ENCODE peak calls at places on chromosome 20, in four cellular contexts. R, P, E and M are unnamed samples.

GRCh38 chr20:38842558-38842981 is 37.1 kb downstream of the PPP1R16B start:
- DNase-seq in R (peak), P (no peak), E (no peak), M (no peak)

GRCh38 chr20:25408170-25408547 is 686 bp downstream of the GINS1 start:
- DNase-seq in R (no peak), P (no peak), E (no peak), M (no peak)

GRCh38 chr20:3204124-3204794 is at the start of gene DDRGK1:
- DNase-seq in R (peak), P (peak), E (peak), M (peak)

GRCh38 chr20:57594092-57594911 is 25.9 kb downstream of the ZBP1 start:
- DNase-seq in R (peak), P (no peak), E (peak), M (no peak)

GRCh38 chr20:57809661-57810172 is 99.9 kb upstream of the PMEPA1 start:
- DNase-seq in R (no peak), P (no peak), E (no peak), M (no peak)

GRCh38 chr20:36101201-36101600 is 53.3 kb upstream of the EPB41L1 start:
- DNase-seq in R (no peak), P (no peak), E (peak), M (no peak)

GRCh38 chr20:25325997-25326396 is 64.6 kb downstream of the ABHD12 start:
- DNase-seq in R (no peak), P (no peak), E (no peak), M (no peak)

GRCh38 chr20:62461157-62461556 is 14.6 kb downstream of the GATA5 start:
- DNase-seq in R (no peak), P (no peak), E (no peak), M (no peak)

GRCh38 chr20:46945465-46945864 is 50.8 kb downstream of the EYA2 start:
- DNase-seq in R (no peak), P (no peak), E (no peak), M (no peak)

GRCh38 chr20:34713194-34713943 is 9.2 kb downstream of the TP53INP2 start:
- DNase-seq in R (no peak), P (peak), E (no peak), M (peak)

GRCh38 chr20:36465109-36466080 is 75.9 kb upstream of the MYL9 start:
- DNase-seq in R (peak), P (peak), E (no peak), M (no peak)

GRCh38 chr20:45948742-45949541 is 14.5 kb downstream of the PCIF1 start:
- DNase-seq in R (no peak), P (peak), E (no peak), M (no peak)

GRCh38 chr20:4123537-4124225 is 108.3 kb upstream of the RNF24 start:
- DNase-seq in R (no peak), P (no peak), E (no peak), M (no peak)

GRCh38 chr20:13681248-13682125 is 42.8 kb upstream of the TASP1 start:
- DNase-seq in R (no peak), P (no peak), E (no peak), M (no peak)

GRCh38 chr20:62741191-62741676 is 32.6 kb downstream of the NTSR1 start:
- DNase-seq in R (peak), P (peak), E (no peak), M (no peak)

GRCh38 chr20:59632426-59633113 is 28.2 kb downstream of the PHACTR3 start:
- DNase-seq in R (no peak), P (peak), E (no peak), M (no peak)

GRCh38 chr20:33442136-33443005 is 1.2 kb downstream of the SNTA1 start:
- DNase-seq in R (no peak), P (peak), E (no peak), M (no peak)

GRCh38 chr20:31515775-31516107 is 1.5 kb downstream of the HM13 start:
- DNase-seq in R (no peak), P (no peak), E (no peak), M (no peak)

GRCh38 chr20:20085812-20086211 is 33.5 kb downstream of the CFAP61 start:
- DNase-seq in R (no peak), P (no peak), E (no peak), M (no peak)

GRCh38 chr20:41170386-41171105 is 33.2 kb downstream of the PLCG1 start:
- DNase-seq in R (peak), P (peak), E (no peak), M (no peak)

GRCh38 chr20:58981564-58982364 is 708 bp downstream of the NELFCD start:
- DNase-seq in R (no peak), P (peak), E (no peak), M (no peak)

GRCh38 chr20:37907677-37908397 is 4.9 kb downstream of the VSTM2L start:
- DNase-seq in R (no peak), P (no peak), E (peak), M (peak)

GRCh38 chr20:57539889-57540288 is 14.9 kb upstream of the CTCFL start:
- DNase-seq in R (no peak), P (no peak), E (no peak), M (no peak)

GRCh38 chr20:20003088-20003954 is 13.8 kb upstream of the NAA20 start:
- DNase-seq in R (no peak), P (no peak), E (peak), M (no peak)

GRCh38 chr20:24529032-24529431 is 59.6 kb downstream of the SYNDIG1 start:
- DNase-seq in R (no peak), P (peak), E (no peak), M (no peak)

GRCh38 chr20:21147593-21147992 is 21.7 kb downstream of the KIZ start:
- DNase-seq in R (no peak), P (no peak), E (no peak), M (no peak)

GRCh38 chr20:37990571-37991151 is 42.6 kb downstream of the TTI1 start:
- DNase-seq in R (peak), P (peak), E (peak), M (no peak)

GRCh38 chr20:5842465-5842864 is 92.3 kb downstream of the SHLD1 start:
- DNase-seq in R (no peak), P (no peak), E (no peak), M (no peak)

GRCh38 chr20:32634041-32634805 is 39.5 kb downstream of the C20orf203 start:
- DNase-seq in R (no peak), P (no peak), E (peak), M (no peak)

GRCh38 chr20:61736751-61737310 is 328.9 kb downstream of the TAF4 start:
- DNase-seq in R (no peak), P (no peak), E (no peak), M (no peak)

GRCh38 chr20:258963-259362 is 1.4 kb downstream of the DEFB132 start:
- DNase-seq in R (no peak), P (no peak), E (no peak), M (no peak)

GRCh38 chr20:47198254-47198671 is 158.2 kb downstream of the ZMYND8 start:
- DNase-seq in R (no peak), P (no peak), E (no peak), M (no peak)

GRCh38 chr20:24106155-24106800 is 117.7 kb upstream of the GGTLC1 start:
- DNase-seq in R (no peak), P (no peak), E (no peak), M (no peak)

GRCh38 chr20:11917663-11918062 is at the start of gene BTBD3:
- DNase-seq in R (no peak), P (no peak), E (peak), M (peak)

GRCh38 chr20:57417051-57417689 is 26.0 kb downstream of the RBM38 start:
- DNase-seq in R (no peak), P (no peak), E (no peak), M (no peak)

GRCh38 chr20:373171-373890 is 7.2 kb upstream of the TRIB3 start:
- DNase-seq in R (no peak), P (no peak), E (no peak), M (peak)

GRCh38 chr20:63655249-63655648 is 2.0 kb upstream of the STMN3 start:
- DNase-seq in R (no peak), P (peak), E (no peak), M (no peak)

GRCh38 chr20:61437280-61438206 is 185.5 kb downstream of the CDH4 start:
- DNase-seq in R (no peak), P (no peak), E (no peak), M (no peak)